ENCODE peak calls at places on chromosomes 12 and 14, in seven cellular contexts. I, Y, U, Z, V, J and X are unnamed samples.

GRCh38 chr12:55850893-55851292 is 8.2 kb upstream of the MMP19 start:
- DNase-seq in I (no peak), Y (no peak), U (no peak), Z (no peak), V (no peak), J (no peak), X (no peak)

GRCh38 chr12:105769486-105769885 is 369.3 kb downstream of the NUAK1 start:
- DNase-seq in I (no peak), Y (no peak), U (no peak), Z (no peak), V (no peak), J (no peak), X (no peak)

GRCh38 chr12:124625867-124626675 is 58.7 kb upstream of the NCOR2 start:
- DNase-seq in I (peak; percentile 76), Y (peak; percentile 81), U (peak; percentile 81), Z (no peak), V (peak; percentile 92), J (peak; percentile 62), X (no peak)

GRCh38 chr14:73776194-73776537 is 62.0 kb upstream of the PNMA1 start:
- DNase-seq in I (no peak), Y (no peak), U (no peak), Z (no peak), V (no peak), J (no peak), X (no peak)

GRCh38 chr12:31431721-31432120 is 105.8 kb upstream of the SINHCAF start:
- DNase-seq in I (no peak), Y (no peak), U (no peak), Z (no peak), V (no peak), J (no peak), X (no peak)

GRCh38 chr14:31414190-31414833 is 6.0 kb downstream of the HEATR5A start:
- DNase-seq in I (no peak), Y (no peak), U (no peak), Z (no peak), V (no peak), J (no peak), X (no peak)

GRCh38 chr14:67377916-67378315 is 17.8 kb downstream of the EIF2S1 start:
- DNase-seq in I (no peak), Y (no peak), U (no peak), Z (no peak), V (no peak), J (no peak), X (no peak)

GRCh38 chr14:74140374-74140850 is 55.7 kb downstream of the LIN52 start:
- DNase-seq in I (no peak), Y (no peak), U (peak; percentile 91), Z (peak; percentile 58), V (peak; percentile 89), J (no peak), X (no peak)

GRCh38 chr12:54879579-54879978 is 25.3 kb downstream of the MUCL1 start:
- DNase-seq in I (no peak), Y (no peak), U (no peak), Z (no peak), V (no peak), J (no peak), X (no peak)

GRCh38 chr12:56080556-56081138 is 682 bp downstream of the ERBB3 start:
- DNase-seq in I (no peak), Y (no peak), U (no peak), Z (peak; percentile 29), V (peak; percentile 44), J (peak; percentile 59), X (no peak)

GRCh38 chr12:12572659-12573058 is 10.0 kb upstream of the DUSP16 start:
- DNase-seq in I (no peak), Y (no peak), U (no peak), Z (no peak), V (no peak), J (no peak), X (no peak)

GRCh38 chr14:68380304-68380840 is 412.5 kb downstream of the ZFP36L1 start:
- DNase-seq in I (no peak), Y (no peak), U (no peak), Z (no peak), V (no peak), J (no peak), X (peak; percentile 60)

GRCh38 chr14:105255021-105255507 is 6.7 kb downstream of the BTBD6 start:
- DNase-seq in I (no peak), Y (no peak), U (peak; percentile 88), Z (no peak), V (peak; percentile 87), J (no peak), X (no peak)

GRCh38 chr12:88781909-88782308 is 201.6 kb upstream of the KITLG start:
- DNase-seq in I (no peak), Y (no peak), U (no peak), Z (no peak), V (no peak), J (no peak), X (no peak)

GRCh38 chr12:131911251-131911650 is 16.8 kb downstream of the ULK1 start:
- DNase-seq in I (no peak), Y (no peak), U (no peak), Z (no peak), V (no peak), J (no peak), X (peak; percentile 5)

GRCh38 chr12:17333287-17333686 is 727.3 kb upstream of the LMO3 start:
- DNase-seq in I (peak; percentile 5), Y (no peak), U (no peak), Z (no peak), V (no peak), J (no peak), X (no peak)

GRCh38 chr14:52267501-52268190 is at the start of gene PTGDR:
- DNase-seq in I (no peak), Y (no peak), U (no peak), Z (no peak), V (peak; percentile 61), J (no peak), X (peak; percentile 17)

GRCh38 chr14:54109521-54110120 is 153.0 kb upstream of the BMP4 start:
- DNase-seq in I (no peak), Y (no peak), U (no peak), Z (no peak), V (no peak), J (no peak), X (no peak)

DNA sequence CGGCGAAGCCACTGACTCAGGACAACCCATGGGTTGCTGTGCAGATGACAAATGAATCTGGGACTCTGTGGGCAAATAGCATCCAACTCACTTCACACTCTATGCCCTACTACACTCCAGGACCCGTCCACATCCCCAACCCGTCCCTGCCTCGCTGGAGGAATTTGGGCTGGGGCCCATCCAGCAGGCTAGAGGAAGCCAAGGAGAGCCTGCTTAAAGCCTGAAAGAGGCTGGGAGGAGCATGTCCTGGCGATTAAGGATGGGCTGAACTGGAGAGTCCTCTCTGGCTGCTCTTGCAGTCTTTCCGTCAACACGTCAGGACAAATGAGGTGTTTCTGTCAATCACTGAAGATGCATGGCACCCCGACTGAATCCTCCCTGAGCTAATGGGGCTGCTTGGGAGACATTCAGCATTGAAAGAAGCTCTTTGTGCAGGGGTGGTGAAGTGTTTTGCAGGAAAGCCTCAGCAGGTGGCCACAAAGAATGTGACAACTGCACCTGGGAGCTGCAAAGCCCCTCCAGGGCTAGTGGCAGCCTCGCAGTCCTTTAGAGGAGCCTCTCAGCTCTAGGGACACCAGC is 71.6 kb downstream of the ANO2 start:
- DNase-seq in I (no peak), Y (no peak), U (no peak), Z (no peak), V (no peak), J (no peak), X (no peak)
- TF ChIP-seq CTCF in I (no peak), Y (no peak), U (no peak), Z (no peak), V (no peak), J (no peak), X (no peak)

GRCh38 chr12:130468186-130468585 is 130.5 kb downstream of the PIWIL1 start:
- DNase-seq in I (no peak), Y (no peak), U (no peak), Z (no peak), V (no peak), J (no peak), X (no peak)

GRCh38 chr12:130473266-130473665 is 135.6 kb downstream of the PIWIL1 start:
- DNase-seq in I (no peak), Y (no peak), U (no peak), Z (no peak), V (no peak), J (no peak), X (no peak)

GRCh38 chr12:130474599-130474998 is 136.9 kb downstream of the PIWIL1 start:
- DNase-seq in I (no peak), Y (no peak), U (no peak), Z (no peak), V (no peak), J (no peak), X (no peak)

GRCh38 chr12:130468700-130469245 is 131.1 kb downstream of the PIWIL1 start:
- DNase-seq in I (no peak), Y (no peak), U (no peak), Z (no peak), V (peak; percentile 17), J (no peak), X (no peak)

DNA sequence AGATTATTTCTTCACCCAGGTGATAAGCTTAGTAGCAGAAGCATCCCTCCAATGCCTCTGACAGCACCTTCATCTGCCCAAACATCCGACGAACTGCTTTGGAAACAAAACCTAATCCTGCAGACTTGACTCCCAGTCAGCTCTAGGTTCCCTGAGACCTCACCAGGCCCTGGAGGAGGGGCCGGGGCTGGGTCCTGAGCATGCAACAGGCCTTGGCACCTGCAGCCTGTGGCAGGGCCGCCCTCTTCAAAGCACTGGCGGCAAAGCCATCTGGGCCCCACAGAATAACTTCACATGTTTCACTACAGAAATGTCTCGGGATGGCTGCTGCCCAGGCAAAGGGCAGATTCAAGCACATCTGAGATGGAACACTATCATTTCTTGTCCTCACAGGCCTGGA is 133.3 kb downstream of the PIWIL1 start:
- DNase-seq in I (no peak), Y (no peak), U (no peak), Z (no peak), V (peak; percentile 15), J (no peak), X (no peak)
- H3K4me3 ChIP-seq in I (no peak overlapping the region), Y (no peak overlapping the region), U (no peak overlapping the region), Z (no peak overlapping the region), V (no peak overlapping the region), J (no peak overlapping the region), X (no peak overlapping the region)

GRCh38 chr12:116009805-116010204 is 267.7 kb downstream of the MED13L start:
- DNase-seq in I (peak; percentile 16), Y (no peak), U (no peak), Z (no peak), V (no peak), J (no peak), X (no peak)
- TF ChIP-seq CTCF in I (no peak), Y (peak; percentile 36), U (no peak), Z (peak; percentile 61), V (no peak), J (peak; percentile 41), X (peak; percentile 9)

DNA sequence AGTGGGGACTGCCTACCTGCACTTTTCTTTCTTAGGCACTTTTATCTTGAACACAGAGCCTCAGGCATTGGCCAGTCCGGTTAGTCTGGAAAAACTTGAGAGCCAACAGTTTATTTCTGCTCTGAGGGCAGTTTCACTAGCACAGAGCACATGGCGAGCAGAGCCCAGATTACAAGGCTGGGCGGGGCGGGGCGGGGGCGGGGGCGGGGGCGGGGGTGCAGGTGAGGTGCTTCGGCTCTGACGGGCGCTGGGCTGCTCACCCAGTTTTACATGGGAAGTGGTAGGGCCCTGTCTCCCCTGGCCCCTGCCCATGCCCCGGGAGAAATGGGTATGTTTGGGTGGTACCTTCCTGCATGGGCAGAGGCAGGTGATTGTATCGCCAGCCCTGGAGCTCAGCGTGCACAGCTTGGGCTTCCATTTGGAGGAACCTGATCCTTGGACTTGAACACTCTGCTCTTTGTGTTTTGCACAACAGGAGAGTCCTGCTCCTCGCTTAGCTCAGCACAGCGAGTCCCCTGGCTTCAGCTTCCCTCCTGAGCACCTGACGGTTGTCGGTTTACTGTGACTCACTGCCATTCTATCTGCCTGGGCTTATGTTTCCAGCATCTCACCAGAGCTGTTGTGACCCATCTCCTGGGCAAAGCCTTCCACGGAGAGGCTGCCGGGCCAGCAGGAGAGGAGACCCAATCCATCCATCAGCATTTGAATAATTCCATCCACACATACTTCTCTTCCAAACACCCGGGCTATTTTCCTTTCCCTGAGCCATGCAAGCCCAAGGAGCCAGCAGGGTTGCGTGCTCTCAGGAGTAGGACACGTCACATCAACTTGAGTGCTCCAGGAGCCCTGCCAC is 108.5 kb downstream of the ARF6 start:
- DNase-seq in I (peak; percentile 65), Y (peak; percentile 88), U (peak; percentile 96), Z (peak; percentile 80), V (peak; percentile 86), J (peak; percentile 88), X (peak; percentile 78)
- H3K4me3 ChIP-seq in I (no peak overlapping the region), Y (no peak overlapping the region), U (peak overlapping the region; percentile 30), Z (peak overlapping the region; percentile 67), V (peak overlapping the region; percentile 51), J (peak overlapping the region; percentile 13), X (peak overlapping the region; percentile 42)